ENCODE peak calls at places on chromosomes 4 and X, in five cellular contexts. One of them, this sample, is unnamed.

GRCh38 chrX:7641141-7641540 is 201.8 kb upstream of the VCX start:
- DNase-seq in GM12878: no peak
- DNase-seq in HepG2: no peak
- DNase-seq in K562: no peak
- DNase-seq in H1: no peak
- DNase-seq in this sample: no peak

GRCh38 chr4:57373971-57374370 is 263.8 kb upstream of the IGFBP7 start:
- DNase-seq in K562: no peak
- DNase-seq in HepG2: no peak
- DNase-seq in GM12878: no peak
- DNase-seq in H1: no peak
- DNase-seq in this sample: no peak

GRCh38 chr4:23921993-23922392 is 32.1 kb upstream of the PPARGC1A start:
- DNase-seq in H1: no peak
- DNase-seq in GM12878: no peak
- DNase-seq in K562: no peak
- DNase-seq in HepG2: no peak
- DNase-seq in this sample: no peak

GRCh38 chr4:169120624-169121023 is 110.6 kb upstream of the CBR4 start:
- DNase-seq in GM12878: no peak
- DNase-seq in K562: no peak
- DNase-seq in HepG2: peak; percentile 20
- DNase-seq in H1: no peak
- DNase-seq in this sample: no peak

GRCh38 chr4:159705334-159705733 is 602.5 kb downstream of the RAPGEF2 start:
- DNase-seq in GM12878: no peak
- DNase-seq in K562: no peak
- DNase-seq in H1: no peak
- DNase-seq in HepG2: no peak
- DNase-seq in this sample: no peak

GRCh38 chrX:24424948-24425347 is 40.1 kb upstream of the PDK3 start:
- DNase-seq in K562: no peak
- DNase-seq in H1: no peak
- DNase-seq in HepG2: no peak
- DNase-seq in GM12878: no peak
- DNase-seq in this sample: no peak

GRCh38 chr4:1300466-1301455 is 11.1 kb downstream of the MAEA start:
- DNase-seq in HepG2: no peak
- DNase-seq in K562: no peak
- DNase-seq in GM12878: no peak
- DNase-seq in H1: no peak
- DNase-seq in this sample: peak; percentile 10

GRCh38 chr4:151935411-151935810 is 174.6 kb upstream of the GATB start:
- DNase-seq in K562: no peak
- DNase-seq in H1: no peak
- DNase-seq in HepG2: no peak
- DNase-seq in GM12878: no peak
- DNase-seq in this sample: no peak

GRCh38 chr4:47840291-47840690 is 2.4 kb upstream of the CORIN start:
- DNase-seq in K562: no peak
- DNase-seq in GM12878: no peak
- DNase-seq in HepG2: no peak
- DNase-seq in H1: no peak
- DNase-seq in this sample: no peak

GRCh38 chr4:161937596-161937995 is 226.2 kb downstream of the FSTL5 start:
- DNase-seq in K562: no peak
- DNase-seq in H1: no peak
- DNase-seq in GM12878: no peak
- DNase-seq in HepG2: no peak
- DNase-seq in this sample: no peak

GRCh38 chr4:15778191-15778741 is at the start of gene CD38:
- DNase-seq in H1: peak; percentile 73
- DNase-seq in HepG2: no peak
- DNase-seq in K562: no peak
- DNase-seq in GM12878: peak; percentile 67
- DNase-seq in this sample: peak; percentile 78

GRCh38 chr4:126738926-126739325 is 893.8 kb upstream of the INTU start:
- DNase-seq in K562: no peak
- DNase-seq in HepG2: no peak
- DNase-seq in GM12878: no peak
- DNase-seq in H1: no peak
- DNase-seq in this sample: no peak

GRCh38 chrX:130139474-130140201 is 26.0 kb downstream of the AIFM1 start:
- DNase-seq in HepG2: no peak
- DNase-seq in K562: no peak
- DNase-seq in H1: no peak
- DNase-seq in GM12878: no peak
- DNase-seq in this sample: no peak

DNA sequence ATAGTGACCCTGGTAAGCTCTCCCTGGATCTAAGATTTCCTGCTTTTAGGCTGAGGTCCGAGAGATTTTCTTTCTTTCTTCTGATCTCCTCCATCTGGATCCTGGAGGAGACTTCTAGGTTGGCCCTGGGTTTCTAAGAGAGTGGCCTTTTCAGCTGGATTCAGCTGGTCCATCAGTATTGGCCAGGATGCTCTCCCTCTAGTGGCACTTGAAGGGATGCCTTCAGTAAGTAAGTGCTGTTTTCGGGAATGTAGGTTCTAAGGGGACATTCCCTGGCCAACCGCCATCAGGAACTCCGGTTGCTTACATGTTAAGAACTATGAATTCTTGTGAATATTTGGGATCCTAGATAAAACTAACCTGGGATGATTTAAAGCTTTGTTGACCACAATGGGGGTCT is 56.9 kb downstream of the SERTM2 start:
- DNase-seq in K562: peak; percentile 5
- DNase-seq in H1: no peak
- DNase-seq in GM12878: no peak
- DNase-seq in HepG2: peak; percentile 0
- DNase-seq in this sample: peak; percentile 17
- TF ChIP-seq GABPA in K562: no peak
- TF ChIP-seq GABPA in H1: no peak
- TF ChIP-seq GABPA in GM12878: no peak
- TF ChIP-seq GABPA in HepG2: no peak
- TF ChIP-seq GABPA in this sample: no peak

GRCh38 chr4:176664964-176665363 is 127.8 kb downstream of the VEGFC start:
- DNase-seq in K562: no peak
- DNase-seq in GM12878: no peak
- DNase-seq in HepG2: no peak
- DNase-seq in H1: no peak
- DNase-seq in this sample: no peak

GRCh38 chr4:176671532-176671931 is 121.2 kb downstream of the VEGFC start:
- DNase-seq in K562: no peak
- DNase-seq in HepG2: no peak
- DNase-seq in H1: no peak
- DNase-seq in GM12878: no peak
- DNase-seq in this sample: no peak

DNA sequence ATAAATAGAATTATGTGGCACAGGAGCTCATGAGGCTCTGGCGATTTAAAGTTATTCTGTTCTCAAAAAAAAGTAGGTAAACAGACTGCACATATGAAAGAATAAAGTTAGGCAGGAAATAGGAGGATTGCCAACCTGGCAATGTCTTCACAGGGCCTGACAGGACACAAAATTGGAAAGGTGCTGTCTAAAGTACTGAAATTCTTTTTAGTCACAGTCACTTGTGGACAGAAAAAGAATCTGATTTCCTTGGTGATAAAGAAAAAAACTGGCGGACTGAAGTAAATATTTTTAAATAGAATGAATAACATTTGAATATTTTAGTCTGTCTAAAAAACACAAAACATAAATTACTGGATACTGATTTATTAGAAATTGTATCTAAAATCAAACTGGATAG is 124.4 kb downstream of the VEGFC start:
- DNase-seq in K562: no peak
- DNase-seq in HepG2: no peak
- DNase-seq in GM12878: no peak
- DNase-seq in H1: no peak
- DNase-seq in this sample: no peak
- TF ChIP-seq RFX5 in K562: no peak
- TF ChIP-seq RFX5 in HepG2: no peak
- TF ChIP-seq RFX5 in GM12878: no peak
- TF ChIP-seq RFX5 in H1: no peak
- TF ChIP-seq RFX5 in this sample: no peak

DNA sequence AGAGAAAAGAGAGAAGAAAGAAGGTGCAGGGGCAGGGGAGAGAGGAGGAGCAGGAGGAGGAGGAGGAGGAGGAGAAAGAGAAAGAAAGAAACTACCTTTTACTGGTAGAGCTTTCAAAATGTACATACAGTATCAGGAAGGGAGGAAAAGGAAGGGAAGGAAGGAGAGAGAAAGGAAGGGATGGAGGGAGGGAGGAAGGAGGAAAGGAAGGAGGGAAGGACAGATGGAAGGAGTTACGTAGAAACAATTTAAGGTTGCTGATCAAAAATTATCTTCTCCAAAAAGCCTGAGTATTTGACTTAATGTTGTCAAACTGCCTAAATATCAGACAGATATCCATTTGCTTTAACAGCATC is 13.4 kb downstream of the TBC1D9 start:
- DNase-seq in H1: no peak
- DNase-seq in HepG2: no peak
- DNase-seq in K562: no peak
- DNase-seq in GM12878: no peak
- DNase-seq in this sample: no peak
- TF ChIP-seq GABPA in H1: no peak
- TF ChIP-seq GABPA in HepG2: no peak
- TF ChIP-seq GABPA in K562: no peak
- TF ChIP-seq GABPA in GM12878: no peak
- TF ChIP-seq GABPA in this sample: no peak

GRCh38 chr4:76904646-76905190 is 6.8 kb upstream of the SOWAHB start:
- DNase-seq in H1: no peak
- DNase-seq in GM12878: no peak
- DNase-seq in HepG2: no peak
- DNase-seq in K562: no peak
- DNase-seq in this sample: no peak

GRCh38 chr4:76905521-76905920 is 7.6 kb upstream of the SOWAHB start:
- DNase-seq in GM12878: no peak
- DNase-seq in K562: no peak
- DNase-seq in H1: no peak
- DNase-seq in HepG2: no peak
- DNase-seq in this sample: no peak

GRCh38 chr4:76909711-76910110 is 11.8 kb upstream of the SOWAHB start:
- DNase-seq in HepG2: no peak
- DNase-seq in H1: no peak
- DNase-seq in K562: no peak
- DNase-seq in GM12878: no peak
- DNase-seq in this sample: no peak
- TF ChIP-seq RFX5 in HepG2: no peak
- TF ChIP-seq RFX5 in H1: no peak
- TF ChIP-seq RFX5 in K562: no peak
- TF ChIP-seq RFX5 in GM12878: no peak
- TF ChIP-seq RFX5 in this sample: no peak

GRCh38 chr4:113781439-113782040 is 20.0 kb upstream of the CAMK2D start:
- DNase-seq in GM12878: no peak
- DNase-seq in HepG2: no peak
- DNase-seq in K562: no peak
- DNase-seq in H1: no peak
- DNase-seq in this sample: peak; percentile 33
- TF ChIP-seq GABPA in GM12878: no peak
- TF ChIP-seq GABPA in HepG2: no peak
- TF ChIP-seq GABPA in K562: no peak
- TF ChIP-seq GABPA in H1: no peak
- TF ChIP-seq GABPA in this sample: no peak

GRCh38 chr4:4395849-4396627 is 9.1 kb downstream of the NSG1 start:
- DNase-seq in K562: no peak
- DNase-seq in HepG2: peak; percentile 7
- DNase-seq in GM12878: no peak
- DNase-seq in H1: peak; percentile 53
- DNase-seq in this sample: peak; percentile 61
- TF ChIP-seq RFX5 in K562: peak; percentile 84
- TF ChIP-seq RFX5 in HepG2: peak; percentile 93
- TF ChIP-seq RFX5 in GM12878: peak; percentile 60
- TF ChIP-seq RFX5 in H1: peak; percentile 68
- TF ChIP-seq RFX5 in this sample: peak; percentile 94

GRCh38 chr4:78410225-78410624 is 141.3 kb upstream of the ANXA3 start:
- DNase-seq in HepG2: no peak
- DNase-seq in H1: no peak
- DNase-seq in K562: no peak
- DNase-seq in GM12878: no peak
- DNase-seq in this sample: no peak

GRCh38 chr4:78414116-78414515 is 137.5 kb upstream of the ANXA3 start:
- DNase-seq in HepG2: no peak
- DNase-seq in H1: no peak
- DNase-seq in K562: no peak
- DNase-seq in GM12878: no peak
- DNase-seq in this sample: no peak

GRCh38 chr4:78409612-78410202 is 141.9 kb upstream of the ANXA3 start:
- DNase-seq in HepG2: no peak
- DNase-seq in GM12878: no peak
- DNase-seq in H1: no peak
- DNase-seq in K562: no peak
- DNase-seq in this sample: no peak

GRCh38 chr4:78410651-78411050 is 140.9 kb upstream of the ANXA3 start:
- DNase-seq in H1: no peak
- DNase-seq in HepG2: no peak
- DNase-seq in GM12878: no peak
- DNase-seq in K562: no peak
- DNase-seq in this sample: no peak
- TF ChIP-seq GABPA in H1: no peak
- TF ChIP-seq GABPA in HepG2: no peak
- TF ChIP-seq GABPA in GM12878: no peak
- TF ChIP-seq GABPA in K562: no peak
- TF ChIP-seq GABPA in this sample: no peak

This sample was measured in SK-N-SH.